ENCODE peak calls at places on chromosomes 16 and 17, in ten cellular contexts. One of them, this sample, is unnamed.

GRCh38 chr16:86892509-86892908 is 314.2 kb downstream of the FOXL1 start:
- DNase-seq in progenitor cell of endocrine pancreas: no peak
- DNase-seq in EH: peak
- DNase-seq in HS-5: no peak
- DNase-seq in A549: no peak
- DNase-seq in stromal cell of bone marrow: no peak
- DNase-seq in heart left ventricle: no peak
- DNase-seq in H7: no peak
- DNase-seq in GM03348: no peak
- DNase-seq in GM10248: no peak
- DNase-seq in this sample: no peak

GRCh38 chr17:68622423-68622822 is 21.3 kb upstream of the FAM20A start:
- DNase-seq in progenitor cell of endocrine pancreas: no peak
- DNase-seq in EH: peak
- DNase-seq in HS-5: no peak
- DNase-seq in A549: no peak
- DNase-seq in stromal cell of bone marrow: no peak
- DNase-seq in heart left ventricle: no peak
- DNase-seq in H7: no peak
- DNase-seq in GM03348: no peak
- DNase-seq in GM10248: no peak
- DNase-seq in this sample: no peak

GRCh38 chr17:83094291-83094690 is 14.9 kb downstream of the METRNL start:
- DNase-seq in progenitor cell of endocrine pancreas: no peak
- DNase-seq in EH: no peak
- DNase-seq in HS-5: no peak
- DNase-seq in A549: no peak
- DNase-seq in stromal cell of bone marrow: no peak
- DNase-seq in heart left ventricle: no peak
- DNase-seq in H7: no peak
- DNase-seq in GM03348: no peak
- DNase-seq in GM10248: no peak
- DNase-seq in this sample: no peak

GRCh38 chr17:61412860-61413653 is 13.4 kb downstream of the TBX2 start:
- DNase-seq in progenitor cell of endocrine pancreas: no peak
- DNase-seq in EH: no peak
- DNase-seq in HS-5: no peak
- DNase-seq in A549: peak
- DNase-seq in stromal cell of bone marrow: no peak
- DNase-seq in heart left ventricle: no peak
- DNase-seq in H7: peak
- DNase-seq in GM03348: peak
- DNase-seq in GM10248: no peak
- DNase-seq in this sample: peak

GRCh38 chr17:43779145-43780125 is 658 bp upstream of the DUSP3 start:
- DNase-seq in progenitor cell of endocrine pancreas: no peak
- DNase-seq in EH: no peak
- DNase-seq in HS-5: no peak
- DNase-seq in A549: peak
- DNase-seq in stromal cell of bone marrow: no peak
- DNase-seq in heart left ventricle: no peak
- DNase-seq in H7: no peak
- DNase-seq in GM03348: peak
- DNase-seq in GM10248: no peak
- DNase-seq in this sample: peak

GRCh38 chr17:1492249-1493206 is at the start of gene MYO1C:
- DNase-seq in progenitor cell of endocrine pancreas: no peak
- DNase-seq in EH: no peak
- DNase-seq in HS-5: no peak
- DNase-seq in A549: no peak
- DNase-seq in stromal cell of bone marrow: no peak
- DNase-seq in heart left ventricle: no peak
- DNase-seq in H7: peak
- DNase-seq in GM03348: no peak
- DNase-seq in GM10248: no peak
- DNase-seq in this sample: peak

GRCh38 chr16:87492721-87493554 is at the start of gene ZCCHC14:
- DNase-seq in progenitor cell of endocrine pancreas: peak
- DNase-seq in EH: peak
- DNase-seq in HS-5: peak
- DNase-seq in A549: peak
- DNase-seq in stromal cell of bone marrow: peak
- DNase-seq in heart left ventricle: peak
- DNase-seq in H7: peak
- DNase-seq in GM03348: peak
- DNase-seq in GM10248: peak
- DNase-seq in this sample: peak

GRCh38 chr16:80084614-80085013 is 456.2 kb upstream of the DYNLRB2 start:
- DNase-seq in progenitor cell of endocrine pancreas: no peak
- DNase-seq in EH: peak
- DNase-seq in HS-5: no peak
- DNase-seq in A549: peak
- DNase-seq in stromal cell of bone marrow: peak
- DNase-seq in heart left ventricle: no peak
- DNase-seq in H7: peak
- DNase-seq in GM03348: peak
- DNase-seq in GM10248: no peak
- DNase-seq in this sample: peak

GRCh38 chr16:84434800-84435199 is 66.5 kb downstream of the ATP2C2 start:
- DNase-seq in progenitor cell of endocrine pancreas: no peak
- DNase-seq in EH: no peak
- DNase-seq in HS-5: no peak
- DNase-seq in A549: no peak
- DNase-seq in stromal cell of bone marrow: no peak
- DNase-seq in heart left ventricle: no peak
- DNase-seq in H7: no peak
- DNase-seq in GM03348: no peak
- DNase-seq in GM10248: no peak
- DNase-seq in this sample: no peak

GRCh38 chr17:12512712-12513355 is 152.9 kb upstream of the MYOCD start:
- DNase-seq in progenitor cell of endocrine pancreas: no peak
- DNase-seq in EH: peak
- DNase-seq in HS-5: no peak
- DNase-seq in A549: no peak
- DNase-seq in stromal cell of bone marrow: no peak
- DNase-seq in heart left ventricle: no peak
- DNase-seq in H7: no peak
- DNase-seq in GM03348: peak
- DNase-seq in GM10248: no peak
- DNase-seq in this sample: no peak

GRCh38 chr16:14955546-14956231 is 18.4 kb downstream of the NPIPA1 start:
- DNase-seq in progenitor cell of endocrine pancreas: no peak
- DNase-seq in EH: no peak
- DNase-seq in HS-5: no peak
- DNase-seq in A549: no peak
- DNase-seq in stromal cell of bone marrow: no peak
- DNase-seq in heart left ventricle: peak
- DNase-seq in H7: peak
- DNase-seq in GM03348: no peak
- DNase-seq in GM10248: no peak
- DNase-seq in this sample: no peak

This sample was measured in GM23338.